ENCODE peak calls at places on chromosome 12, in four cellular contexts. One of them, this sample, is unnamed.

GRCh38 chr12:118714051-118714460 is 267.3 kb upstream of the SRRM4 start:
- DNase-seq in effector memory CD4-positive, alpha-beta T cell: no peak
- DNase-seq in natural killer cell: no peak
- DNase-seq in stimulated activated CD4-positive, alpha-beta T cell treated with anti-CD3 and anti-CD28 coated beads, Interleukin-4, amount 100 ng/mL, for 4 hours: no peak
- DNase-seq in this sample: peak

GRCh38 chr12:93714382-93714781 is 37.2 kb downstream of the CRADD start:
- DNase-seq in natural killer cell: no peak
- DNase-seq in effector memory CD4-positive, alpha-beta T cell: no peak
- DNase-seq in stimulated activated CD4-positive, alpha-beta T cell treated with anti-CD3 and anti-CD28 coated beads, Interleukin-4, amount 100 ng/mL, for 4 hours: no peak
- DNase-seq in this sample: no peak

GRCh38 chr12:55681142-55682077 is 26.3 kb downstream of the ITGA7 start:
- DNase-seq in natural killer cell: no peak
- DNase-seq in effector memory CD4-positive, alpha-beta T cell: no peak
- DNase-seq in stimulated activated CD4-positive, alpha-beta T cell treated with anti-CD3 and anti-CD28 coated beads, Interleukin-4, amount 100 ng/mL, for 4 hours: peak
- DNase-seq in this sample: peak

GRCh38 chr12:49946086-49946485 is 4.5 kb upstream of the AQP2 start:
- DNase-seq in natural killer cell: no peak
- DNase-seq in effector memory CD4-positive, alpha-beta T cell: no peak
- DNase-seq in stimulated activated CD4-positive, alpha-beta T cell treated with anti-CD3 and anti-CD28 coated beads, Interleukin-4, amount 100 ng/mL, for 4 hours: no peak
- DNase-seq in this sample: no peak

GRCh38 chr12:54736549-54736948 is 88.4 kb upstream of the DCD start:
- DNase-seq in effector memory CD4-positive, alpha-beta T cell: no peak
- DNase-seq in natural killer cell: no peak
- DNase-seq in stimulated activated CD4-positive, alpha-beta T cell treated with anti-CD3 and anti-CD28 coated beads, Interleukin-4, amount 100 ng/mL, for 4 hours: no peak
- DNase-seq in this sample: no peak

GRCh38 chr12:103913100-103913499 is 17.1 kb upstream of the HSP90B1 start:
- DNase-seq in natural killer cell: no peak
- DNase-seq in stimulated activated CD4-positive, alpha-beta T cell treated with anti-CD3 and anti-CD28 coated beads, Interleukin-4, amount 100 ng/mL, for 4 hours: no peak
- DNase-seq in effector memory CD4-positive, alpha-beta T cell: no peak
- DNase-seq in this sample: peak

GRCh38 chr12:32273063-32273521 is 126.3 kb upstream of the FGD4 start:
- DNase-seq in effector memory CD4-positive, alpha-beta T cell: no peak
- DNase-seq in stimulated activated CD4-positive, alpha-beta T cell treated with anti-CD3 and anti-CD28 coated beads, Interleukin-4, amount 100 ng/mL, for 4 hours: no peak
- DNase-seq in natural killer cell: no peak
- DNase-seq in this sample: no peak

GRCh38 chr12:124654666-124655316 is 87.4 kb upstream of the NCOR2 start:
- DNase-seq in natural killer cell: no peak
- DNase-seq in stimulated activated CD4-positive, alpha-beta T cell treated with anti-CD3 and anti-CD28 coated beads, Interleukin-4, amount 100 ng/mL, for 4 hours: no peak
- DNase-seq in effector memory CD4-positive, alpha-beta T cell: no peak
- DNase-seq in this sample: peak

GRCh38 chr12:28578833-28579252 is 388.6 kb downstream of the CCDC91 start:
- DNase-seq in natural killer cell: no peak
- DNase-seq in effector memory CD4-positive, alpha-beta T cell: no peak
- DNase-seq in stimulated activated CD4-positive, alpha-beta T cell treated with anti-CD3 and anti-CD28 coated beads, Interleukin-4, amount 100 ng/mL, for 4 hours: no peak
- DNase-seq in this sample: no peak

GRCh38 chr12:80815351-80815750 is 98.6 kb downstream of the MYF5 start:
- DNase-seq in stimulated activated CD4-positive, alpha-beta T cell treated with anti-CD3 and anti-CD28 coated beads, Interleukin-4, amount 100 ng/mL, for 4 hours: no peak
- DNase-seq in natural killer cell: no peak
- DNase-seq in effector memory CD4-positive, alpha-beta T cell: no peak
- DNase-seq in this sample: no peak

GRCh38 chr12:77725611-77726010 is 105.1 kb upstream of the NAV3 start:
- DNase-seq in effector memory CD4-positive, alpha-beta T cell: no peak
- DNase-seq in stimulated activated CD4-positive, alpha-beta T cell treated with anti-CD3 and anti-CD28 coated beads, Interleukin-4, amount 100 ng/mL, for 4 hours: no peak
- DNase-seq in natural killer cell: no peak
- DNase-seq in this sample: no peak

GRCh38 chr12:102522768-102523167 is 42.4 kb upstream of the IGF1 start:
- DNase-seq in natural killer cell: no peak
- DNase-seq in effector memory CD4-positive, alpha-beta T cell: no peak
- DNase-seq in stimulated activated CD4-positive, alpha-beta T cell treated with anti-CD3 and anti-CD28 coated beads, Interleukin-4, amount 100 ng/mL, for 4 hours: no peak
- DNase-seq in this sample: no peak

GRCh38 chr12:105977256-105978051 is 161.3 kb downstream of the NUAK1 start:
- DNase-seq in stimulated activated CD4-positive, alpha-beta T cell treated with anti-CD3 and anti-CD28 coated beads, Interleukin-4, amount 100 ng/mL, for 4 hours: no peak
- DNase-seq in effector memory CD4-positive, alpha-beta T cell: no peak
- DNase-seq in natural killer cell: no peak
- DNase-seq in this sample: no peak

GRCh38 chr12:124617615-124618014 is 50.2 kb upstream of the NCOR2 start:
- DNase-seq in stimulated activated CD4-positive, alpha-beta T cell treated with anti-CD3 and anti-CD28 coated beads, Interleukin-4, amount 100 ng/mL, for 4 hours: no peak
- DNase-seq in natural killer cell: no peak
- DNase-seq in effector memory CD4-positive, alpha-beta T cell: no peak
- DNase-seq in this sample: peak

GRCh38 chr12:2372735-2373134 is 319.9 kb downstream of the CACNA1C start:
- DNase-seq in natural killer cell: no peak
- DNase-seq in stimulated activated CD4-positive, alpha-beta T cell treated with anti-CD3 and anti-CD28 coated beads, Interleukin-4, amount 100 ng/mL, for 4 hours: no peak
- DNase-seq in effector memory CD4-positive, alpha-beta T cell: no peak
- DNase-seq in this sample: no peak